ENCODE peak calls at places on chromosomes 13 and 19, in nine cellular contexts. P is stimulated activated CD8-positive, alpha-beta memory T cell treated with anti-CD3 and anti-CD28 coated beads, Interleukin-4, amount 100 ng/mL, for 1 hour; R is activated T-cell treated with anti-CD3 and anti-CD28 coated beads for 24 hours; I is AG04450; T is nephron progenitor cell; S is ELR; O is tibial nerve; F is epithelial cell of prostate; G is cardiac muscle cell. B is an unnamed sample.

GRCh38 chr13:23610187-23610576 is 40.0 kb downstream of the TNFRSF19 start:
- DNase-seq in P (no peak), R (no peak), G (no peak), T (no peak), O (no peak), I (no peak), F (no peak), S (peak), B (no peak)

GRCh38 chr19:10211071-10211470 is 16.3 kb upstream of the DNMT1 start:
- DNase-seq in R (no peak), P (no peak), T (no peak), G (no peak), S (no peak), I (no peak), O (no peak), F (no peak), B (no peak)

GRCh38 chr19:10604460-10604980 is 17.4 kb upstream of the AP1M2 start:
- DNase-seq in S (peak), F (no peak), R (no peak), T (no peak), I (no peak), P (no peak), O (no peak), G (no peak), B (peak)

GRCh38 chr13:66489586-66489985 is 740.5 kb downstream of the PCDH9 start:
- DNase-seq in S (peak), O (no peak), G (no peak), R (no peak), P (no peak), T (no peak), I (no peak), F (no peak), B (no peak)

GRCh38 chr13:70960841-70961443 is 852.7 kb upstream of the KLHL1 start:
- DNase-seq in G (peak), T (no peak), P (no peak), S (peak), R (no peak), I (no peak), F (no peak), O (peak), B (no peak)

GRCh38 chr19:14383898-14384669 is 2.8 kb downstream of the ADGRE5 start:
- DNase-seq in P (no peak), G (peak), F (no peak), O (no peak), T (no peak), I (no peak), S (peak), R (peak), B (peak)

GRCh38 chr13:106281426-106281825 is 254.0 kb downstream of the EFNB2 start:
- DNase-seq in O (no peak), G (no peak), P (no peak), F (no peak), T (no peak), I (no peak), S (no peak), R (no peak), B (no peak)

GRCh38 chr19:7521551-7522071 is 813 bp upstream of the MCOLN1 start:
- DNase-seq in P (no peak), S (no peak), R (no peak), O (no peak), G (no peak), I (no peak), F (no peak), T (no peak), B (no peak)

GRCh38 chr19:48186015-48186414 is 15.5 kb downstream of the ZSWIM9 start:
- DNase-seq in T (no peak), G (no peak), I (no peak), S (no peak), P (no peak), R (no peak), O (no peak), F (no peak), B (no peak)

GRCh38 chr19:34996978-34997640 is 3.0 kb upstream of the GRAMD1A start:
- DNase-seq in S (no peak), F (no peak), R (no peak), G (peak), T (no peak), O (no peak), I (no peak), P (no peak), B (no peak)

GRCh38 chr19:47105874-47106273 is 7.7 kb downstream of the ZC3H4 start:
- DNase-seq in S (no peak), R (no peak), F (no peak), O (no peak), T (no peak), G (no peak), I (no peak), P (no peak), B (no peak)

GRCh38 chr19:54266133-54266532 is 9.1 kb upstream of the LILRB5 start:
- DNase-seq in T (peak), S (peak), G (peak), O (peak), F (peak), I (peak), R (peak), P (peak), B (peak)

GRCh38 chr19:1520203-1520780 is 3.6 kb upstream of the PLK5 start:
- DNase-seq in R (no peak), S (no peak), T (no peak), G (no peak), O (no peak), F (no peak), I (no peak), P (no peak), B (no peak)

GRCh38 chr13:110119943-110120905 is 186.7 kb downstream of the COL4A1 start:
- DNase-seq in F (no peak), O (no peak), G (no peak), P (no peak), I (no peak), T (no peak), S (peak), R (no peak), B (no peak)

GRCh38 chr19:4454952-4455738 is 2.4 kb downstream of the UBXN6 start:
- DNase-seq in O (no peak), I (no peak), S (peak), G (peak), R (no peak), P (no peak), T (no peak), F (peak), B (no peak)

GRCh38 chr13:50549221-50549942 is 294.1 kb downstream of the DLEU7 start:
- DNase-seq in P (no peak), G (no peak), F (no peak), O (no peak), I (no peak), S (no peak), T (no peak), R (no peak), B (no peak)

GRCh38 chr13:112519517-112520060 is 68.4 kb downstream of the TUBGCP3 start:
- DNase-seq in P (no peak), G (no peak), R (no peak), T (no peak), F (no peak), S (no peak), I (no peak), O (no peak), B (no peak)

GRCh38 chr19:45752639-45753038 is 16.4 kb downstream of the SIX5 start:
- DNase-seq in P (no peak), I (no peak), R (no peak), O (no peak), S (no peak), T (no peak), G (no peak), F (peak), B (no peak)

GRCh38 chr13:84655677-84656076 is 773.4 kb upstream of the SLITRK1 start:
- DNase-seq in T (no peak), G (peak), I (no peak), O (no peak), F (no peak), R (no peak), S (peak), P (no peak), B (no peak)

GRCh38 chr13:94950303-94950702 is 238.0 kb upstream of the SOX21 start:
- DNase-seq in F (no peak), I (no peak), G (peak), S (no peak), R (no peak), O (no peak), T (no peak), P (no peak), B (no peak)

GRCh38 chr13:25660996-25661395 is 289.2 kb downstream of the ATP8A2 start:
- DNase-seq in T (no peak), I (no peak), O (no peak), R (no peak), G (no peak), S (no peak), P (no peak), F (no peak), B (no peak)

GRCh38 chr13:46551410-46552301 is 1.3 kb upstream of the LRCH1 start:
- DNase-seq in I (no peak), G (peak), O (peak), T (peak), S (peak), P (peak), R (peak), F (no peak), B (peak)

GRCh38 chr19:2495130-2495641 is 19.3 kb downstream of the GADD45B start:
- DNase-seq in T (no peak), G (peak), F (no peak), I (no peak), O (peak), S (peak), P (no peak), R (no peak), B (no peak)

GRCh38 chr19:38792250-38793111 is 3.5 kb downstream of the LGALS7B start:
- DNase-seq in F (no peak), O (no peak), P (no peak), G (peak), R (peak), T (no peak), I (no peak), S (no peak), B (peak)

GRCh38 chr13:98998831-98999634 is 21.2 kb upstream of the DOCK9 start:
- DNase-seq in G (no peak), O (no peak), T (no peak), P (no peak), R (no peak), S (peak), F (no peak), I (no peak), B (peak)

GRCh38 chr19:3210347-3211017 is 14.0 kb upstream of the CELF5 start:
- DNase-seq in I (no peak), O (peak), P (peak), F (no peak), R (peak), T (peak), G (peak), S (peak), B (peak)

GRCh38 chr19:3975637-3976087 is 4.8 kb upstream of the DAPK3 start:
- DNase-seq in I (no peak), S (peak), O (no peak), R (no peak), G (no peak), F (no peak), T (no peak), P (no peak), B (no peak)

GRCh38 chr19:44548736-44549135 is 19.3 kb upstream of the CEACAM20 start:
- DNase-seq in R (no peak), T (no peak), P (no peak), F (peak), I (no peak), G (peak), O (no peak), S (peak), B (no peak)

GRCh38 chr19:41411682-41412265 is 14.2 kb downstream of the BCKDHA start:
- DNase-seq in T (no peak), S (no peak), O (no peak), G (no peak), I (no peak), P (no peak), R (no peak), F (no peak), B (no peak)

GRCh38 chr19:15449620-15450527 is at the start of gene WIZ:
- DNase-seq in O (peak), F (no peak), T (peak), S (peak), I (peak), R (peak), G (peak), P (peak), B (peak)

GRCh38 chr13:114315074-114315785 is 927 bp downstream of the CHAMP1 start:
- DNase-seq in I (no peak), G (no peak), O (no peak), P (no peak), S (peak), T (no peak), R (no peak), F (no peak), B (no peak)

GRCh38 chr13:43044720-43045301 is 21.4 kb downstream of the DNAJC15 start:
- DNase-seq in I (no peak), F (no peak), S (no peak), P (no peak), R (no peak), G (no peak), T (no peak), O (no peak), B (no peak)

GRCh38 chr19:41626877-41627276 is at the start of gene CEACAM4:
- DNase-seq in F (no peak), P (no peak), I (no peak), O (peak), T (no peak), G (no peak), R (no peak), S (no peak), B (no peak)

GRCh38 chr19:32372726-32373613 is 27.6 kb downstream of the ZNF507 start:
- DNase-seq in G (no peak), P (no peak), T (no peak), S (peak), R (no peak), I (no peak), O (no peak), F (no peak), B (no peak)

GRCh38 chr19:33435706-33436359 is 62.3 kb downstream of the CEBPG start:
- DNase-seq in R (no peak), O (no peak), F (no peak), T (no peak), P (no peak), S (no peak), G (no peak), I (no peak), B (no peak)

B was measured in stimulated activated naive B cell treated with anti-CD40 and anti-IgM and Interleukin-4, amounts not matched to agents 10 μg/mL and 1 μg/mL and 100 μg/mL, for 72 hours.